ENCODE peak calls at places on chromosomes 4 and X, in four cellular contexts. G is stomach, S is PC-9, D is pancreas. A is an unnamed sample.

GRCh38 chr4:81473086-81473396 is 1.3 kb upstream of the RASGEF1B start:
- DNase-seq in D (no peak), G (no peak), S (no peak), A (no peak)

GRCh38 chrX:38112566-38112965 is 106.2 kb downstream of the SYTL5 start:
- DNase-seq in S (no peak), D (no peak), G (no peak), A (no peak)

GRCh38 chr4:15755781-15756180 is 22.3 kb upstream of the CD38 start:
- DNase-seq in D (no peak), S (no peak), G (no peak), A (no peak)

GRCh38 chr4:185822791-185823190 is 10.8 kb upstream of the SORBS2 start:
- DNase-seq in G (no peak), D (no peak), S (no peak), A (no peak)

GRCh38 chr4:91577864-91578263 is 725.9 kb upstream of the GRID2 start:
- DNase-seq in D (no peak), G (no peak), S (no peak), A (no peak)

GRCh38 chr4:78692815-78693156 is 83.4 kb upstream of the BMP2K start:
- DNase-seq in G (no peak), S (no peak), D (no peak), A (no peak)

GRCh38 chr4:122542411-122543236 is 78.2 kb downstream of the IL21 start:
- DNase-seq in G (no peak), D (no peak), S (no peak), A (peak; percentile 13)

GRCh38 chrX:47248576-47248975 is 15.8 kb downstream of the USP11 start:
- DNase-seq in S (no peak), D (no peak), G (no peak), A (no peak)

GRCh38 chr4:102780476-102781144 is 19.8 kb upstream of the MANBA start:
- DNase-seq in D (no peak), G (no peak), S (peak; percentile 92), A (peak; percentile 93)

GRCh38 chrX:96791559-96791958 is 92.1 kb upstream of the RPA4 start:
- DNase-seq in S (no peak), G (no peak), D (no peak), A (no peak)

GRCh38 chr4:108031427-108032083 is 41.9 kb downstream of the HADH start:
- DNase-seq in G (no peak), D (no peak), S (no peak), A (no peak)

GRCh38 chrX:34900691-34901090 is 41.9 kb upstream of the FAM47B start:
- DNase-seq in S (no peak), G (no peak), D (no peak), A (no peak)

GRCh38 chr4:187389420-187389819 is 606.2 kb upstream of the ZFP42 start:
- DNase-seq in D (no peak), S (no peak), G (no peak), A (no peak)

GRCh38 chr4:129570326-129570725 is 474.4 kb downstream of the C4orf33 start:
- DNase-seq in D (no peak), S (no peak), G (no peak), A (no peak)

GRCh38 chrX:97126020-97126419 is 242.3 kb downstream of the RPA4 start:
- DNase-seq in D (no peak), G (no peak), S (no peak), A (peak; percentile 20)

GRCh38 chr4:53196872-53197759 is 168.7 kb downstream of the SCFD2 start:
- DNase-seq in D (no peak), S (no peak), G (no peak), A (peak; percentile 42)

GRCh38 chr4:89249313-89249712 is 58.3 kb downstream of the GPRIN3 start:
- DNase-seq in S (no peak), D (no peak), G (no peak), A (no peak)

GRCh38 chr4:26751004-26751403 is 109.6 kb upstream of the STIM2 start:
- DNase-seq in S (no peak), G (no peak), D (no peak), A (no peak)

GRCh38 chr4:24686866-24687672 is 102.7 kb upstream of the DHX15 start:
- DNase-seq in G (peak; percentile 66), D (no peak), S (peak; percentile 44), A (no peak)

GRCh38 chr4:3041192-3042142 is 32.9 kb downstream of the HTT-AS start:
- DNase-seq in S (peak; percentile 68), G (peak; percentile 35), D (no peak), A (no peak)

GRCh38 chr4:1851160-1851559 is 4.8 kb downstream of the LETM1 start:
- DNase-seq in D (no peak), G (no peak), S (no peak), A (no peak)

GRCh38 chr4:166064706-166065105 is 191.7 kb downstream of the TLL1 start:
- DNase-seq in S (peak; percentile 42), G (no peak), D (no peak), A (no peak)

GRCh38 chr4:25523405-25523804 is 132.2 kb upstream of the SLC34A2 start:
- DNase-seq in S (no peak), G (no peak), D (peak; percentile 46), A (peak; percentile 61)

GRCh38 chrX:109848451-109849050 is 115.5 kb upstream of the ACSL4 start:
- DNase-seq in G (no peak), S (no peak), D (no peak), A (no peak)

GRCh38 chr4:25564836-25565235 is 90.8 kb upstream of the SLC34A2 start:
- DNase-seq in S (no peak), G (no peak), D (no peak), A (no peak)

GRCh38 chr4:81565137-81565870 is 93.6 kb upstream of the RASGEF1B start:
- DNase-seq in G (peak; percentile 81), D (peak; percentile 19), S (no peak), A (no peak)

GRCh38 chr4:17058506-17058905 is 160.1 kb upstream of the LDB2 start:
- DNase-seq in G (no peak), D (no peak), S (no peak), A (no peak)

GRCh38 chr4:10732235-10732975 is 47.8 kb upstream of the CLNK start:
- DNase-seq in D (no peak), S (no peak), G (no peak), A (no peak)

GRCh38 chr4:6200011-6200921 is at the start of gene JAKMIP1:
- DNase-seq in D (peak; percentile 84), S (no peak), G (peak; percentile 87), A (no peak)

GRCh38 chr4:73705056-73705432 is 35.3 kb upstream of the CXCL8 start:
- DNase-seq in S (peak; percentile 60), G (no peak), D (no peak), A (peak; percentile 92)

GRCh38 chrX:45385767-45386166 is 185.1 kb upstream of the DIPK2B start:
- DNase-seq in S (no peak), G (no peak), D (no peak), A (no peak)

GRCh38 chrX:118498755-118499154 is 3.1 kb downstream of the DOCK11 start:
- DNase-seq in S (no peak), G (no peak), D (no peak), A (no peak)

GRCh38 chrX:118495958-118496762 is 545 bp downstream of the DOCK11 start:
- DNase-seq in D (peak; percentile 7), G (peak; percentile 63), S (peak; percentile 52), A (no peak)

GRCh38 chrX:118498351-118498750 is 2.7 kb downstream of the DOCK11 start:
- DNase-seq in G (no peak), S (no peak), D (no peak), A (no peak)

GRCh38 chrX:118496763-118497079 is 1.1 kb downstream of the DOCK11 start:
- DNase-seq in D (no peak), G (no peak), S (no peak), A (no peak)

GRCh38 chrX:118497180-118497814 is 1.7 kb downstream of the DOCK11 start:
- DNase-seq in S (no peak), D (no peak), G (no peak), A (no peak)
- H3K4me3 ChIP-seq in S (peak overlapping the region; percentile 76), D (no peak overlapping the region), G (peak overlapping the region; percentile 55), A (peak overlapping the region; percentile 62)

GRCh38 chr4:155207534-155208257 is 740 bp upstream of the NPY2R start:
- DNase-seq in S (no peak), G (no peak), D (no peak), A (peak; percentile 10)

DNA sequence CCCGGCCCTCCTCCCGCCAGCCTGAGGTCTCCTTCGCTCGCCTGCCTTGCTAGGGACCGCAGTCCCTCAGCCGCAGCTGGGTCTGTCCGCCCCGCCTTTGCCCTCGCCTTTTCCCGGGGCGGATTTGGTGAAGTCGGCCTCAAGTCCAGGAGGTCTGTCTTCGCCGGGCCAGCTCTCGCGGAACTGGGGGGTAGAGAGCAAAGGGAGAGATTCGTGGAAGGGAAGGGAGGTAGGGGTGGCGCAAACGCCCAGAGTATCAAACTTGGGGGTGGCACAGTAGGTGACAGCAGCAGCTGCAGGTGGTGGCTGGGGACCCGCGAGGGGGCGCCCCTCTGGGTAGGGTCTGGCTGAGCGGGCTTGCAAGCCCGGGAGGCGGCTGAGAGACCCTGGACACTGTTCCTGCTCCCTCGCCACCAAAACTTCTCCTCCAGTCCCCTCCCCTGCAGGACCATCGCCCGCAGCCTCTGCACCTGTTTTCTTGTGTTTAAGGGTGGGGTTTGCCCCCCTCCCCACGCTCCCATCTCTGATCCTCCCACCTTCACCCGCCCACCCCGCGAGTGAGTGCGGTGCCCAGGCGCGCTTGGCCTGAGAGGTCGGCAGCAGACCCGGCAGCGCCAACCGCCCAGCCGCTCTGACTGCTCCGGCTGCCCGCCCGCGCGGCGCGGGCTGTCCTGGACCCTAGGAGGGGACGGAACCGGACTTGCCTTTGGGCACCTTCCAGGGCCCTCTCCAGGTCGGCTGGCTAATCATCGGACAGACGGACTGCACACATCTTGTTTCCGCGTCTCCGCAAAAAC is at the start of gene NPY2R:
- DNase-seq in G (no peak), S (no peak), D (no peak), A (no peak)
- TF ChIP-seq CTCF in G (no peak), S (no peak), D (no peak), A (no peak)

GRCh38 chr4:134762053-134762452 is 560.5 kb upstream of the PABPC4L start:
- DNase-seq in D (no peak), G (no peak), S (no peak), A (no peak)
- H3K4me3 ChIP-seq in D (no peak overlapping the region), G (no peak overlapping the region), S (no peak overlapping the region), A (no peak overlapping the region)

GRCh38 chr4:175253184-175253902 is 335.2 kb downstream of the ADAM29 start:
- DNase-seq in D (no peak), S (no peak), G (no peak), A (no peak)
- TF ChIP-seq CTCF in D (no peak), S (peak; percentile 35), G (no peak), A (peak; percentile 42)

GRCh38 chr4:123976285-123976684 is 579.7 kb downstream of the SPRY1 start:
- DNase-seq in D (no peak), S (no peak), G (no peak), A (no peak)
- H3K4me3 ChIP-seq in D (no peak overlapping the region), S (no peak overlapping the region), G (no peak overlapping the region), A (no peak overlapping the region)

GRCh38 chr4:147854154-147854553 is 122.3 kb downstream of the ARHGAP10 start:
- DNase-seq in D (no peak), S (no peak), G (no peak), A (no peak)
- TF ChIP-seq CTCF in D (no peak), S (no peak), G (no peak), A (no peak)

GRCh38 chr4:140094701-140095420 is 59.1 kb downstream of the MAML3 start:
- DNase-seq in D (peak; percentile 54), S (no peak), G (peak; percentile 75), A (no peak)
- H3K4me3 ChIP-seq in D (no peak overlapping the region), S (no peak overlapping the region), G (no peak overlapping the region), A (no peak overlapping the region)